ENCODE peak calls at places on chromosome 1, in four cellular contexts. C is foreskin keratinocyte; D is stimulated activated naive CD4-positive, alpha-beta T cell treated with Interleukin-2 at 50 U/mL for 16 hours; V is cardiac fibroblast. T is an unnamed sample.

GRCh38 chr1:153957744-153958110 is 685 bp downstream of the CRTC2 start:
- DNase-seq in C (no peak), D (peak), V (peak), T (peak)

GRCh38 chr1:162019436-162019835 is 4.2 kb downstream of the OLFML2B start:
- DNase-seq in C (no peak), D (no peak), V (no peak), T (no peak)

GRCh38 chr1:169601096-169601881 is 15.0 kb upstream of the F5 start:
- DNase-seq in C (no peak), D (no peak), V (peak), T (peak)

GRCh38 chr1:202516434-202516877 is 168.0 kb downstream of the PPP1R12B start:
- DNase-seq in C (no peak), D (no peak), V (peak), T (no peak)

GRCh38 chr1:209375681-209376360 is 207.7 kb upstream of the CAMK1G start:
- DNase-seq in C (no peak), D (no peak), V (peak), T (peak)

GRCh38 chr1:35539073-35539823 is 18.0 kb downstream of the KIAA0319L start:
- DNase-seq in C (no peak), D (no peak), V (no peak), T (peak)

GRCh38 chr1:7893529-7894180 is 40.8 kb upstream of the UTS2 start:
- DNase-seq in C (no peak), D (no peak), V (peak), T (no peak)

GRCh38 chr1:98870959-98871903 is 133.4 kb downstream of the PLPPR5 start:
- DNase-seq in C (no peak), D (peak), V (no peak), T (peak)

GRCh38 chr1:13706058-13706457 is 6.1 kb downstream of the PRDM2 start:
- DNase-seq in C (peak), D (no peak), V (no peak), T (no peak)

GRCh38 chr1:11059166-11059989 is 440 bp downstream of the SRM start:
- DNase-seq in C (no peak), D (peak), V (no peak), T (peak)

GRCh38 chr1:15684042-15684461 is at the start of gene PLEKHM2:
- DNase-seq in C (no peak), D (peak), V (peak), T (peak)